ENCODE peak calls at places on chromosome 1, in ten cellular contexts. I is T-helper 17 cell; P is K562; B is HepG2; Z is activated CD8-positive, alpha-beta memory T cell treated with anti-CD3 and anti-CD28 coated beads, Interleukin-2, amount 10 ng/mL, durations not matched to agents 7 days and 5 days; A is RWPE2; N is IMR-90; F is left lung; G is activated CD8-positive, alpha-beta T cell treated with anti-CD3 and anti-CD28 coated beads for 36 hours; K is right cardiac atrium. M is an unnamed sample.

GRCh38 chr1:177423083-177423482 is 252.3 kb downstream of the BRINP2 start:
- ATAC-seq in I (no peak), P (no peak), B (no peak), Z (no peak), A (no peak), N (no peak), F (peak), G (no peak), K (no peak), M (no peak)

GRCh38 chr1:66282343-66282852 is 251.6 kb upstream of the SGIP1 start:
- ATAC-seq in I (peak), P (no peak), B (no peak), Z (peak), A (peak), N (peak), F (peak), G (peak), K (peak), M (no peak)

GRCh38 chr1:9785406-9785805 is 38.4 kb downstream of the CLSTN1 start:
- ATAC-seq in I (no peak), P (no peak), B (no peak), Z (no peak), A (no peak), N (peak), F (no peak), G (no peak), K (no peak), M (no peak)

GRCh38 chr1:18646776-18647410 is 16.2 kb downstream of the PAX7 start:
- ATAC-seq in I (no peak), P (no peak), B (peak), Z (no peak), A (no peak), N (no peak), F (peak), G (no peak), K (no peak), M (no peak)

GRCh38 chr1:174761257-174761760 is 238.4 kb upstream of the CACYBP start:
- ATAC-seq in I (no peak), P (no peak), B (no peak), Z (no peak), A (no peak), N (no peak), F (no peak), G (no peak), K (no peak), M (no peak)

GRCh38 chr1:75985827-75986226 is 53.6 kb upstream of the ASB17 start:
- ATAC-seq in I (no peak), P (no peak), B (no peak), Z (no peak), A (peak), N (no peak), F (no peak), G (no peak), K (no peak), M (no peak)

GRCh38 chr1:19949016-19949415 is 25.6 kb upstream of the PLA2G2E start:
- ATAC-seq in I (no peak), P (no peak), B (no peak), Z (no peak), A (peak), N (peak), F (peak), G (no peak), K (peak), M (no peak)

GRCh38 chr1:100142343-100142742 is 9.4 kb downstream of the TRMT13 start:
- ATAC-seq in I (no peak), P (no peak), B (no peak), Z (no peak), A (no peak), N (no peak), F (no peak), G (no peak), K (no peak), M (no peak)

GRCh38 chr1:65253800-65254319 is 55.5 kb upstream of the DNAJC6 start:
- ATAC-seq in I (peak), P (peak), B (no peak), Z (no peak), A (peak), N (peak), F (peak), G (peak), K (no peak), M (peak)

GRCh38 chr1:55352080-55352800 is 137.1 kb upstream of the USP24 start:
- ATAC-seq in I (no peak), P (no peak), B (no peak), Z (no peak), A (no peak), N (no peak), F (no peak), G (no peak), K (no peak), M (peak)

GRCh38 chr1:40182956-40183710 is 21.9 kb downstream of the RLF start:
- ATAC-seq in I (no peak), P (peak), B (peak), Z (no peak), A (no peak), N (peak), F (no peak), G (peak), K (no peak), M (no peak)

M was measured in gastroesophageal sphincter.